ENCODE peak calls at places on chromosomes 4 and X, in ten cellular contexts. S is iPS-NIHi11; H is substantia nigra; C is ELF-1; I is G401; D is omental fat pad; X is lower lobe of right lung; N is EL; W is psoas muscle; P is activated CD8-positive, alpha-beta memory T cell treated with anti-CD3 and anti-CD28 coated beads for 48 hours. L is an unnamed sample.

GRCh38 chrX:73913580-73913979 is 350.6 kb downstream of the CHIC1 start:
- DNase-seq in X (no peak), D (no peak), H (no peak), C (no peak), I (no peak), W (no peak), N (peak; percentile 32), S (no peak), P (no peak), L (no peak)

GRCh38 chrX:1466232-1466661 is 13.5 kb upstream of the ASMTL start:
- DNase-seq in D (no peak), N (no peak), I (no peak), W (no peak), S (no peak), C (no peak), X (peak; percentile 28), P (no peak), H (no peak), L (no peak)

GRCh38 chrX:41452565-41452964 is 5.4 kb downstream of the NYX start:
- DNase-seq in H (no peak), X (no peak), I (no peak), N (no peak), D (no peak), C (no peak), S (no peak), W (no peak), P (no peak), L (no peak)

GRCh38 chr4:145525291-145525740 is 43.7 kb downstream of the SMAD1 start:
- DNase-seq in D (no peak), S (no peak), C (peak; percentile 65), X (no peak), P (no peak), W (no peak), H (no peak), N (no peak), I (peak; percentile 48), L (no peak)

GRCh38 chrX:96575011-96575410 is 109.6 kb upstream of the DIAPH2 start:
- DNase-seq in X (no peak), C (no peak), S (no peak), W (no peak), D (no peak), I (no peak), P (no peak), N (no peak), H (no peak), L (no peak)

GRCh38 chr4:143083811-143084472 is 100.8 kb upstream of the USP38 start:
- DNase-seq in D (no peak), W (no peak), N (no peak), I (peak; percentile 11), P (no peak), H (no peak), S (no peak), X (no peak), C (no peak), L (no peak)

GRCh38 chr4:6128221-6128871 is 72.0 kb downstream of the JAKMIP1 start:
- DNase-seq in C (no peak), I (no peak), P (no peak), D (no peak), H (no peak), S (no peak), X (no peak), N (no peak), W (no peak), L (no peak)

GRCh38 chr4:89800012-89800516 is 36.9 kb downstream of the SNCA start:
- DNase-seq in H (no peak), I (no peak), C (no peak), X (no peak), N (no peak), S (no peak), D (no peak), W (no peak), P (no peak), L (no peak)

GRCh38 chr4:36317731-36318130 is 36.3 kb downstream of the DTHD1 start:
- DNase-seq in S (no peak), N (no peak), W (no peak), D (no peak), H (no peak), I (no peak), X (no peak), C (no peak), P (no peak), L (no peak)

L was measured in BJ.